ENCODE peak calls at places on chromosomes 12 and 14, in nine cellular contexts. P is psoas muscle, X is foreskin fibroblast, J is cardiac fibroblast, L is tibial nerve, D is uterus, M is pancreas, N is RWPE2, O is AG04449. K is an unnamed sample.

GRCh38 chr14:102738373-102739189 is 38.7 kb upstream of the TRAF3 start:
- DNase-seq in N (no peak), L (no peak), J (no peak), M (no peak), P (no peak), X (no peak), O (no peak), D (no peak), K (peak)

GRCh38 chr12:5200276-5201087 is 156.8 kb downstream of the KCNA5 start:
- DNase-seq in M (peak), L (no peak), J (no peak), P (peak), D (peak), N (no peak), X (peak), O (no peak), K (no peak)

GRCh38 chr12:8519208-8519607 is 5.9 kb downstream of the CLEC4D start:
- DNase-seq in J (no peak), N (no peak), M (no peak), X (no peak), L (no peak), P (no peak), O (no peak), D (no peak), K (no peak)

GRCh38 chr12:32568241-32568640 is 110.9 kb upstream of the DNM1L start:
- DNase-seq in D (no peak), L (no peak), X (peak), N (no peak), M (no peak), O (peak), J (peak), P (no peak), K (no peak)

GRCh38 chr14:93019970-93020369 is 95.8 kb downstream of the ITPK1 start:
- DNase-seq in O (no peak), L (no peak), P (no peak), J (no peak), M (no peak), N (no peak), X (no peak), D (no peak), K (no peak)

GRCh38 chr14:95515080-95515489 is 1.4 kb downstream of the SYNE3 start:
- DNase-seq in X (peak), O (no peak), P (peak), L (no peak), N (no peak), M (no peak), D (no peak), J (peak), K (no peak)

GRCh38 chr14:61202124-61202523 is 79.0 kb downstream of the TMEM30B start:
- DNase-seq in O (no peak), L (no peak), N (no peak), X (no peak), D (no peak), P (no peak), J (no peak), M (no peak), K (no peak)

GRCh38 chr12:4649358-4649661 is 396 bp downstream of the NDUFA9 start:
- DNase-seq in L (no peak), M (no peak), J (no peak), X (no peak), O (no peak), N (no peak), P (no peak), D (no peak), K (no peak)

GRCh38 chr14:99573436-99574098 is 30.4 kb downstream of the CCDC85C start:
- DNase-seq in L (no peak), J (no peak), M (no peak), X (no peak), P (no peak), N (no peak), D (no peak), O (no peak), K (no peak)

GRCh38 chr14:39265741-39266588 is 32.2 kb downstream of the MIA2 start:
- DNase-seq in N (no peak), L (no peak), P (no peak), D (no peak), M (no peak), J (peak), O (no peak), X (no peak), K (no peak)

GRCh38 chr14:104375551-104376201 is 203.9 kb upstream of the C14orf180 start:
- DNase-seq in M (no peak), N (peak), J (no peak), P (no peak), D (no peak), O (no peak), L (no peak), X (no peak), K (peak)

GRCh38 chr14:90444077-90444696 is 47.4 kb downstream of the CALM1 start:
- DNase-seq in L (no peak), M (no peak), X (peak), N (peak), D (no peak), P (peak), J (no peak), O (no peak), K (no peak)

GRCh38 chr12:16880864-16881285 is 274.9 kb upstream of the LMO3 start:
- DNase-seq in L (no peak), J (no peak), X (no peak), M (peak), O (no peak), D (no peak), P (no peak), N (no peak), K (no peak)

GRCh38 chr14:105375635-105376057 is 22.7 kb upstream of the TEX22 start:
- DNase-seq in X (peak), N (no peak), D (no peak), P (no peak), L (no peak), J (no peak), M (no peak), O (no peak), K (no peak)

GRCh38 chr14:102591372-102591943 is 991 bp upstream of the RCOR1 start:
- DNase-seq in L (peak), O (no peak), J (peak), M (peak), N (no peak), D (peak), P (peak), X (peak), K (no peak)

GRCh38 chr12:58781609-58782008 is 138.7 kb downstream of the LRIG3 start:
- DNase-seq in J (no peak), L (no peak), O (no peak), N (no peak), D (no peak), P (no peak), M (no peak), X (no peak), K (no peak)

GRCh38 chr12:39235990-39236767 is 206.7 kb downstream of the KIF21A start:
- DNase-seq in D (no peak), P (no peak), M (no peak), O (no peak), N (no peak), L (no peak), J (peak), X (no peak), K (no peak)

GRCh38 chr12:6374028-6374780 is 1.2 kb downstream of the SCNN1A start:
- DNase-seq in L (no peak), D (no peak), J (no peak), O (no peak), P (no peak), N (no peak), X (no peak), M (no peak), K (no peak)

GRCh38 chr14:67618617-67619063 is 1.1 kb upstream of the ARG2 start:
- DNase-seq in L (no peak), X (peak), N (no peak), D (peak), P (no peak), M (no peak), J (peak), O (peak), K (no peak)

GRCh38 chr12:108381793-108382436 is 42.8 kb upstream of the CMKLR1 start:
- DNase-seq in L (no peak), O (no peak), D (no peak), P (no peak), M (no peak), X (peak), N (no peak), J (peak), K (no peak)

GRCh38 chr12:6944381-6945186 is 762 bp downstream of the C12orf57 start:
- DNase-seq in P (peak), X (peak), N (peak), J (peak), L (peak), D (peak), O (no peak), M (peak), K (no peak)

GRCh38 chr14:64746298-64747250 is 42.4 kb downstream of the PLEKHG3 start:
- DNase-seq in L (no peak), N (no peak), P (no peak), D (no peak), J (no peak), O (no peak), X (no peak), M (no peak), K (no peak)

GRCh38 chr14:76882646-76883045 is 56.4 kb downstream of the LRRC74A start:
- DNase-seq in N (no peak), L (no peak), O (no peak), J (no peak), M (no peak), P (no peak), D (no peak), X (peak), K (no peak)

GRCh38 chr12:121443911-121444841 is 44.3 kb downstream of the RNF34 start:
- DNase-seq in N (no peak), P (no peak), O (no peak), M (no peak), D (no peak), X (no peak), J (no peak), L (no peak), K (no peak)

GRCh38 chr14:103889313-103890051 is 38.8 kb upstream of the TDRD9 start:
- DNase-seq in M (peak), N (peak), L (no peak), D (no peak), O (no peak), X (no peak), P (no peak), J (peak), K (no peak)

GRCh38 chr14:74583689-74584434 is 28.2 kb downstream of the LTBP2 start:
- DNase-seq in M (no peak), O (peak), D (no peak), P (no peak), X (peak), J (no peak), L (no peak), N (peak), K (no peak)

GRCh38 chr12:49345840-49346658 is 639 bp upstream of the DNAJC22 start:
- DNase-seq in X (no peak), P (no peak), N (no peak), J (no peak), O (no peak), L (no peak), M (no peak), D (no peak), K (no peak)

GRCh38 chr12:4215862-4216541 is 57.6 kb upstream of the CCND2 start:
- DNase-seq in X (no peak), P (no peak), D (no peak), N (no peak), O (no peak), L (no peak), M (no peak), J (no peak), K (no peak)

GRCh38 chr12:14578646-14579045 is 11.0 kb upstream of the PLBD1 start:
- DNase-seq in O (no peak), J (no peak), X (no peak), L (no peak), M (no peak), P (no peak), N (no peak), D (no peak), K (no peak)

GRCh38 chr12:107564946-107565345 is 120.7 kb upstream of the PWP1 start:
- DNase-seq in P (no peak), X (peak), L (no peak), O (no peak), J (no peak), M (no peak), N (no peak), D (no peak), K (no peak)

GRCh38 chr12:121145221-121145620 is 12.5 kb downstream of the P2RX7 start:
- DNase-seq in M (no peak), X (peak), P (no peak), N (no peak), J (no peak), L (no peak), D (no peak), O (no peak), K (no peak)

GRCh38 chr14:93114713-93115068 is 1.0 kb downstream of the ITPK1 start:
- DNase-seq in N (no peak), M (no peak), J (no peak), P (no peak), L (no peak), O (no peak), X (no peak), D (peak), K (no peak)

GRCh38 chr12:100138048-100138907 is 4.4 kb downstream of the BLTP3B start:
- DNase-seq in J (peak), O (no peak), P (no peak), D (no peak), N (no peak), M (no peak), L (no peak), X (peak), K (no peak)

GRCh38 chr14:77324816-77325745 is 4.2 kb downstream of the GSTZ1 start:
- DNase-seq in O (no peak), M (no peak), X (no peak), J (no peak), D (no peak), P (no peak), L (no peak), N (peak), K (no peak)

GRCh38 chr12:45666452-45667215 is 62.9 kb upstream of the ARID2 start:
- DNase-seq in P (no peak), L (no peak), N (no peak), J (peak), D (no peak), M (no peak), O (no peak), X (peak), K (no peak)

DNA sequence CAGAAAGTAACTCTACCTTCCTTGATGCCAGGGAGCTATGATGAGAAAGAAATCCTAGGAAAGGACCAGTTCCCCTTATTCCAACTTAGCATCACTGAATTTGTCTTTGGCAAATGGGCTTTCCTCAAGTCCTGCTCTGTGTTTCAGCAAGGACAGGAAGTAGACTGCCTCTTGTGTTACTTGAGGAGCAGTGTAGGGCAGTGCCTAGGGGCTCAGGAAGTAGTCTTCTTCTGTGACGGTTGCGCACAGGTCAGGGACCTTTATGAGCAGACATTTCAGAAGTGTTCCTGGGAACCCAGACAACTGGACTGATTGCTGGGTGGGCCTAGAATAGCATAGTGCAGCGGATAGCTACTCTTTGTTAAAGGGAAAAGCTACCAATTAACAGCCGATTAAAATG is 2.7 kb downstream of the LGALS3 start:
- DNase-seq in P (no peak), M (no peak), J (peak), X (no peak), D (no peak), N (no peak), L (no peak), O (no peak), K (no peak)
- TF ChIP-seq CTCF in P (peak), M (no peak), J (peak), X (no peak), D (peak), N (peak), L (no peak), O (no peak), K (peak)

GRCh38 chr12:54210400-54210790 is 21.6 kb upstream of the SMUG1 start:
- DNase-seq in J (no peak), X (no peak), M (no peak), D (no peak), O (no peak), N (no peak), L (no peak), P (no peak), K (no peak)

GRCh38 chr12:54211920-54212319 is 23.1 kb upstream of the SMUG1 start:
- DNase-seq in N (no peak), L (no peak), J (no peak), D (no peak), P (no peak), M (no peak), X (no peak), O (no peak), K (no peak)

GRCh38 chr12:54214553-54215374 is 26.0 kb upstream of the SMUG1 start:
- DNase-seq in J (peak), X (peak), M (peak), P (peak), D (peak), O (no peak), N (peak), L (peak), K (no peak)

GRCh38 chr12:54215990-54216579 is 27.3 kb upstream of the SMUG1 start:
- DNase-seq in M (no peak), D (no peak), X (no peak), O (no peak), J (no peak), L (no peak), P (no peak), N (no peak), K (no peak)

DNA sequence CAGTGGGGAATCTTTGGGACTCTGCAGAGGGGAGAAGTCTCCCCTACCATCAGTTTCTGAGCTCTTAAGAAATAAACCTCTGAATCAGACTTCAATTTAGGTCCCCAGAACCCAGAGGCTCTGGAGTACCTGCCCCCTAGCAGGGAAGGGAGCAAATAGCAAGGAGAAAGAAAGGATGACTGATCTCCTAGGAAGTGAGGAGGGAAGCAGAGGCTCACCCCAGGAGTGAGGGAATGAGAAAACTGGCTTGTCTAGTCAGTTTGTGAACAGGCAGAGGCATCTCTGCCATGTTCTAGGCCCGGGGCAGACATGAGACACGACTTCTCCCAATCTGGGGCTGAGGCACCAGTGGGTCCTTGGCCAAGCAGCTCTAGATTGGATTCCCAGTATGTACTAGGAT is 24.3 kb upstream of the SMUG1 start:
- DNase-seq in O (no peak), M (no peak), J (no peak), X (peak), N (no peak), L (no peak), P (no peak), D (no peak), K (no peak)
- TF ChIP-seq CTCF in O (peak), M (no peak), J (peak), X (peak), N (no peak), L (no peak), P (no peak), D (no peak), K (no peak)

GRCh38 chr12:26245175-26245942 is 50.0 kb downstream of the SSPN start:
- DNase-seq in O (no peak), L (no peak), M (no peak), D (no peak), N (no peak), P (no peak), X (no peak), J (no peak), K (no peak)
- TF ChIP-seq CTCF in O (no peak), L (no peak), M (no peak), D (no peak), N (no peak), P (no peak), X (no peak), J (no peak), K (no peak)

DNA sequence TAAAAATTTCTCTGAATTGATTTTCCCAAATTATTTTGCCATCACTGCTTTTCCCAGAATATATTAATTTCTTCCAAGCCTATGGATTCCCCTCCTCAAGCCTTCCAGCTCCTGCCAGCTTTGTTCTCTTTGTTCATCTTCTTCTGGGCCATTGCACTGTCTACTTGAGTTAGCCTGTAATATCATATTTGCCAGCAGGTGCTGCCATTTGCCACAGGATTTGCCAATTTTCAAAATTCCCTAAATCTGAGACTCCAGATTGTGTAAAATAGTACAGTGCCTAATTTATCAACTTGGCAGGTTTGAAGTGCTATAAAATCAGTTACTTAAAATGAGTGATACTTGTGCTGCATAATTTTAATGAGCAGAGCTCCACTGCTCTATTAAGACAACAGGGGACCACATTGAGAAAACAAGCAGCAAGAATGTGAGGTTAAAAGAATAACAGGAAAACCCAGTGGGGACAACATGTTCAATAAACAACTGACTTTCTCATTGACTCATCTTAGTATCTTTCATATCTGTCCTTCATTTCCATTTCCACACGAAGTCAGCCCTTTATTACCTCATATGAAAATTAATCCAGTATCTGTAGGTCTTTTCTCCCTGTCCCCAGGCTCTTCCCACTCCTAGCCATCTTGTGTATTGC is 84.6 kb upstream of the CCDC196 start:
- DNase-seq in M (no peak), O (no peak), N (no peak), L (no peak), P (no peak), D (no peak), X (peak), J (peak), K (no peak)
- TF ChIP-seq CTCF in M (no peak), O (no peak), N (peak), L (no peak), P (peak), D (no peak), X (no peak), J (peak), K (peak)

GRCh38 chr14:30966415-30967363 is 58.8 kb upstream of the AP4S1 start:
- DNase-seq in L (no peak), M (no peak), D (no peak), X (no peak), O (no peak), P (no peak), J (peak), N (peak), K (no peak)
- TF ChIP-seq CTCF in L (no peak), M (no peak), D (no peak), X (no peak), O (no peak), P (no peak), J (no peak), N (no peak), K (no peak)

GRCh38 chr14:24338843-24339242 is 948 bp downstream of the RIPK3 start:
- DNase-seq in O (no peak), P (no peak), N (no peak), X (no peak), J (no peak), D (no peak), L (no peak), M (no peak), K (no peak)

GRCh38 chr14:24340606-24341005 is 815 bp upstream of the RIPK3 start:
- DNase-seq in N (no peak), D (no peak), P (no peak), M (no peak), O (no peak), L (no peak), X (no peak), J (no peak), K (no peak)

GRCh38 chr14:24337144-24337823 is 2.4 kb upstream of the ADCY4 start:
- DNase-seq in X (no peak), O (no peak), J (no peak), D (no peak), L (no peak), M (no peak), P (no peak), N (no peak), K (no peak)

GRCh38 chr14:24337824-24338175 is 2.0 kb downstream of the RIPK3 start:
- DNase-seq in M (no peak), P (no peak), D (no peak), L (no peak), J (no peak), O (no peak), X (no peak), N (no peak), K (no peak)

GRCh38 chr14:24339284-24340151 is at the start of gene RIPK3:
- DNase-seq in D (no peak), M (peak), O (no peak), L (no peak), X (no peak), J (no peak), N (no peak), P (no peak), K (no peak)
- TF ChIP-seq CTCF in D (no peak), M (no peak), O (no peak), L (no peak), X (no peak), J (no peak), N (no peak), P (no peak), K (no peak)

GRCh38 chr12:3214508-3215365 is 137.6 kb downstream of the TSPAN9 start:
- DNase-seq in D (no peak), L (no peak), M (no peak), J (no peak), X (no peak), N (no peak), P (no peak), O (no peak), K (no peak)
- TF ChIP-seq CTCF in D (no peak), L (no peak), M (no peak), J (no peak), X (no peak), N (no peak), P (no peak), O (no peak), K (no peak)

GRCh38 chr14:25431211-25432076 is 381.5 kb upstream of the STXBP6 start:
- DNase-seq in O (no peak), N (no peak), J (no peak), L (no peak), X (no peak), P (no peak), D (no peak), M (no peak), K (no peak)
- TF ChIP-seq CTCF in O (no peak), N (peak), J (no peak), L (no peak), X (no peak), P (no peak), D (no peak), M (no peak), K (no peak)